ENCODE peak calls at places on chromosomes 4 and X, in eight cellular contexts. M is tibial nerve; O is WTC11; Z is CD4-positive, alpha-beta memory T cell; N is stimulated activated CD8-positive, alpha-beta memory T cell treated with anti-CD3 and anti-CD28 coated beads, Interleukin-7, amount 100 ng/mL, for 24 hours; S is GM23248; G is AG08395; V is central memory CD4-positive, alpha-beta T cell. C is an unnamed sample.

GRCh38 chrX:40147399-40148188 is 49.8 kb upstream of the BCOR start:
- DNase-seq in M (no peak), O (peak; percentile 29), Z (no peak), N (no peak), S (no peak), G (no peak), V (no peak), C (no peak)

GRCh38 chr4:57193996-57194675 is 84.0 kb upstream of the IGFBP7 start:
- DNase-seq in M (no peak), O (peak; percentile 52), Z (no peak), N (no peak), S (peak; percentile 29), G (no peak), V (no peak), C (no peak)

GRCh38 chr4:69066945-69067344 is 29.3 kb upstream of the UGT2B7 start:
- DNase-seq in M (no peak), O (no peak), Z (no peak), N (no peak), S (no peak), G (no peak), V (no peak), C (no peak)

GRCh38 chr4:39124885-39125599 is 57.3 kb upstream of the WDR19 start:
- DNase-seq in M (no peak), O (no peak), Z (no peak), N (no peak), S (no peak), G (no peak), V (no peak), C (no peak)

GRCh38 chr4:68267433-68267944 is 22.0 kb upstream of the TMPRSS11B start:
- DNase-seq in M (no peak), O (no peak), Z (no peak), N (no peak), S (peak; percentile 41), G (peak; percentile 4), V (no peak), C (no peak)

GRCh38 chrX:48703642-48704481 is 7.3 kb downstream of the SUV39H1 start:
- DNase-seq in M (no peak), O (no peak), Z (no peak), N (no peak), S (peak; percentile 57), G (peak; percentile 41), V (no peak), C (no peak)

GRCh38 chrX:1657367-1658082 is 42.7 kb downstream of the ASMT start:
- DNase-seq in M (no peak), O (no peak), Z (peak; percentile 86), N (no peak), S (peak; percentile 51), G (peak; percentile 9), V (peak; percentile 36), C (no peak)

GRCh38 chr4:177442623-177443155 is 452 bp upstream of the AGA start:
- DNase-seq in M (peak; percentile 12), O (no peak), Z (no peak), N (no peak), S (peak; percentile 31), G (peak; percentile 4), V (no peak), C (no peak)

GRCh38 chrX:46935295-46935694 is 23.1 kb downstream of the JADE3 start:
- DNase-seq in M (no peak), O (no peak), Z (no peak), N (no peak), S (no peak), G (no peak), V (no peak), C (no peak)

GRCh38 chr4:159516556-159516955 is 413.7 kb downstream of the RAPGEF2 start:
- DNase-seq in M (no peak), O (no peak), Z (no peak), N (no peak), S (peak; percentile 33), G (no peak), V (no peak), C (no peak)

GRCh38 chr4:123421227-123421941 is 24.8 kb downstream of the SPRY1 start:
- DNase-seq in M (no peak), O (no peak), Z (no peak), N (no peak), S (peak; percentile 15), G (no peak), V (peak; percentile 27), C (no peak)

GRCh38 chr4:113288691-113289090 is 239.2 kb downstream of the ANK2 start:
- DNase-seq in M (no peak), O (no peak), Z (no peak), N (no peak), S (peak; percentile 26), G (no peak), V (no peak), C (no peak)

GRCh38 chrX:18894156-18894555 is 89.8 kb downstream of the PHKA2 start:
- DNase-seq in M (no peak), O (no peak), Z (no peak), N (no peak), S (no peak), G (no peak), V (no peak), C (no peak)

GRCh38 chr4:20254517-20255250 is 3.0 kb downstream of the SLIT2 start:
- DNase-seq in M (no peak), O (peak; percentile 62), Z (no peak), N (no peak), S (peak; percentile 78), G (peak; percentile 28), V (no peak), C (no peak)

GRCh38 chr4:18756661-18757060 is 735.1 kb upstream of the LCORL start:
- DNase-seq in M (no peak), O (no peak), Z (no peak), N (no peak), S (no peak), G (no peak), V (no peak), C (no peak)

GRCh38 chrX:42978655-42979379 is 200.9 kb upstream of the PPP1R2C start:
- DNase-seq in M (no peak), O (no peak), Z (no peak), N (no peak), S (no peak), G (no peak), V (no peak), C (no peak)

GRCh38 chrX:9612146-9612505 is 147.3 kb downstream of the TBL1X start:
- DNase-seq in M (no peak), O (no peak), Z (no peak), N (no peak), S (no peak), G (no peak), V (no peak), C (no peak)

GRCh38 chr4:145285928-145286327 is 105.5 kb upstream of the OTUD4 start:
- DNase-seq in M (no peak), O (no peak), Z (no peak), N (no peak), S (peak; percentile 83), G (peak; percentile 61), V (no peak), C (no peak)

GRCh38 chr4:26885912-26886274 is 25.3 kb downstream of the STIM2 start:
- DNase-seq in M (no peak), O (no peak), Z (peak; percentile 80), N (no peak), S (no peak), G (no peak), V (peak; percentile 81), C (no peak)

GRCh38 chr4:47786958-47787370 is 50.9 kb downstream of the CORIN start:
- DNase-seq in M (no peak), O (no peak), Z (no peak), N (no peak), S (no peak), G (no peak), V (no peak), C (no peak)

GRCh38 chrX:106927700-106928099 is 7.5 kb downstream of the CLDN2 start:
- DNase-seq in M (no peak), O (no peak), Z (no peak), N (no peak), S (no peak), G (no peak), V (no peak), C (no peak)

GRCh38 chrX:70132244-70132643 is 1.0 kb upstream of the IGBP1 start:
- DNase-seq in M (no peak), O (no peak), Z (no peak), N (no peak), S (peak; percentile 4), G (no peak), V (no peak), C (no peak)

GRCh38 chr4:61934201-61934600 is 734.1 kb downstream of the ADGRL3 start:
- DNase-seq in M (no peak), O (no peak), Z (no peak), N (no peak), S (no peak), G (no peak), V (no peak), C (no peak)

GRCh38 chr4:91958651-91959050 is 345.1 kb upstream of the GRID2 start:
- DNase-seq in M (no peak), O (peak; percentile 18), Z (no peak), N (no peak), S (peak; percentile 50), G (no peak), V (no peak), C (no peak)

GRCh38 chrX:43953218-43953617 is 20.0 kb downstream of the NDP start:
- DNase-seq in M (no peak), O (no peak), Z (no peak), N (no peak), S (peak; percentile 27), G (no peak), V (no peak), C (no peak)

GRCh38 chr4:40331937-40332336 is 3.2 kb upstream of the CHRNA9 start:
- DNase-seq in M (no peak), O (no peak), Z (no peak), N (no peak), S (no peak), G (no peak), V (no peak), C (no peak)

C was measured in brain pericyte.